ENCODE peak calls at places on chromosome 21, in nine cellular contexts. T is suprapubic skin, A is upper lobe of left lung, E is uterus, J is IMR-90, R is testis, S is K562, F is Peyer's patch, M is A549. C is an unnamed sample.

GRCh38 chr21:44459712-44460440 is 4.6 kb downstream of the LRRC3 start:
- DNase-seq in E (no peak), S (no peak), R (no peak), J (no peak), F (peak; percentile 34), T (no peak), M (no peak), A (peak; percentile 46), C (no peak)

GRCh38 chr21:45525153-45525909 is 16.9 kb downstream of the SLC19A1 start:
- DNase-seq in J (no peak), F (peak; percentile 86), E (peak; percentile 14), T (peak; percentile 76), S (no peak), A (peak; percentile 69), R (peak; percentile 88), M (no peak), C (no peak)

GRCh38 chr21:42554251-42554937 is 40.7 kb downstream of the SLC37A1 start:
- DNase-seq in E (peak; percentile 6), M (no peak), J (no peak), T (peak; percentile 73), S (no peak), R (no peak), A (no peak), F (peak; percentile 35), C (peak; percentile 68)

GRCh38 chr21:44966135-44967081 is 26.6 kb downstream of the SLX9 start:
- DNase-seq in E (peak; percentile 74), S (no peak), J (no peak), T (no peak), F (no peak), R (no peak), M (no peak), A (peak; percentile 86), C (no peak)

GRCh38 chr21:17351766-17352165 is 161.1 kb upstream of the CXADR start:
- DNase-seq in M (no peak), A (no peak), S (no peak), T (no peak), F (no peak), J (no peak), E (no peak), R (no peak), C (no peak)

GRCh38 chr21:36825683-36826082 is 126.8 kb downstream of the SIM2 start:
- DNase-seq in S (no peak), T (no peak), E (no peak), A (no peak), F (no peak), R (no peak), M (no peak), J (no peak), C (no peak)

GRCh38 chr21:14530574-14530973 is 15.5 kb downstream of the SAMSN1 start:
- DNase-seq in F (no peak), R (no peak), S (no peak), M (no peak), E (no peak), T (no peak), A (no peak), J (no peak), C (no peak)

GRCh38 chr21:29265690-29266479 is 32.8 kb upstream of the BACH1 start:
- DNase-seq in T (no peak), S (no peak), M (no peak), R (no peak), J (no peak), A (no peak), F (no peak), E (no peak), C (no peak)

GRCh38 chr21:36887983-36888382 is 78.5 kb downstream of the HLCS start:
- DNase-seq in A (no peak), T (no peak), S (no peak), M (no peak), J (no peak), R (no peak), E (no peak), F (no peak), C (no peak)

GRCh38 chr21:14836950-14837349 is 227.8 kb downstream of the NRIP1 start:
- DNase-seq in A (no peak), E (no peak), M (no peak), R (no peak), S (no peak), T (no peak), F (no peak), J (peak; percentile 59), C (no peak)

GRCh38 chr21:29271927-29272333 is 26.8 kb upstream of the BACH1 start:
- DNase-seq in J (no peak), R (peak; percentile 21), T (no peak), A (no peak), M (no peak), E (no peak), S (no peak), F (no peak), C (no peak)

GRCh38 chr21:45277101-45278045 is 10.3 kb downstream of the POFUT2 start:
- DNase-seq in A (peak; percentile 79), R (no peak), J (no peak), F (no peak), M (no peak), T (peak; percentile 74), E (no peak), S (no peak), C (no peak)

GRCh38 chr21:32190491-32191144 is 88.2 kb downstream of the MIS18A start:
- DNase-seq in A (no peak), M (no peak), S (no peak), R (no peak), J (no peak), E (no peak), F (no peak), T (peak; percentile 34), C (no peak)

GRCh38 chr21:46008893-46009635 is 27.5 kb downstream of the COL6A1 start:
- DNase-seq in J (no peak), S (no peak), R (no peak), F (peak; percentile 39), E (no peak), A (peak; percentile 52), T (no peak), M (no peak), C (no peak)

GRCh38 chr21:41318218-41318617 is 1.6 kb downstream of the FAM3B start:
- DNase-seq in J (no peak), S (no peak), F (peak; percentile 59), R (no peak), T (no peak), E (no peak), M (no peak), A (peak; percentile 22), C (no peak)

GRCh38 chr21:42009018-42009830 is 936 bp downstream of the ZBTB21 start:
- DNase-seq in R (peak; percentile 48), J (peak; percentile 81), E (peak; percentile 50), S (peak; percentile 52), M (peak; percentile 6), A (no peak), F (peak; percentile 81), T (no peak), C (peak; percentile 15)

DNA sequence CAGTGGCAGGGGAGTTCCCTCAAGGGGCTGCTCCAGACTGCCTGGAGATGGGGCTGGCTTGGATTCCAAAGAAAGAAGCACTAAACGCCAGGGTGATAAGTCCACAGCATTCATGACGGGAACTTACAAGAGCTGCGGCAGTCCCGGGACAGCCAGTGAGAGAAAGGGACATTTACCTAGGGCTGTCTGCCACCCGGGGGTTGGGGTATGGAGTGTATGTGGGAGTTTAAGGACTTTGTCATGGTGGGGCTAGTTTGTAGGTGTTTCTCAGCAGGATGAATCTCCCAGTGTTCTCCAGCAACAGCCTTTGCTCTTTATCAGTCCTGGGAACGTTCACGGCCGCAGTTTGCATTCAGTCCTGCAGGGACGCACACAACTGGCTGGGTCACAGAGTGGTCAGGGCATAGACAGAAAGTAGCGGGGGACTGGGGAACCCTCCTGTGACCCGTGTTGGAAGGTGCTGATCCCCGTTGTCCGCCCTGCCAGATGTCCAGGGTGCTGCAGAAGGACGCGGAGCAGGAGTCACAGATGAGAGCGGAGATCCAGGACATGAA is 41.4 kb upstream of the HMGN1 start:
- DNase-seq in F (no peak), E (no peak), S (no peak), T (no peak), M (no peak), J (no peak), R (peak; percentile 39), A (no peak), C (no peak)
- TF ChIP-seq CTCF in F (no peak), E (no peak), S (no peak), T (no peak), M (no peak), J (no peak), R (no peak), A (no peak), C (no peak)

DNA sequence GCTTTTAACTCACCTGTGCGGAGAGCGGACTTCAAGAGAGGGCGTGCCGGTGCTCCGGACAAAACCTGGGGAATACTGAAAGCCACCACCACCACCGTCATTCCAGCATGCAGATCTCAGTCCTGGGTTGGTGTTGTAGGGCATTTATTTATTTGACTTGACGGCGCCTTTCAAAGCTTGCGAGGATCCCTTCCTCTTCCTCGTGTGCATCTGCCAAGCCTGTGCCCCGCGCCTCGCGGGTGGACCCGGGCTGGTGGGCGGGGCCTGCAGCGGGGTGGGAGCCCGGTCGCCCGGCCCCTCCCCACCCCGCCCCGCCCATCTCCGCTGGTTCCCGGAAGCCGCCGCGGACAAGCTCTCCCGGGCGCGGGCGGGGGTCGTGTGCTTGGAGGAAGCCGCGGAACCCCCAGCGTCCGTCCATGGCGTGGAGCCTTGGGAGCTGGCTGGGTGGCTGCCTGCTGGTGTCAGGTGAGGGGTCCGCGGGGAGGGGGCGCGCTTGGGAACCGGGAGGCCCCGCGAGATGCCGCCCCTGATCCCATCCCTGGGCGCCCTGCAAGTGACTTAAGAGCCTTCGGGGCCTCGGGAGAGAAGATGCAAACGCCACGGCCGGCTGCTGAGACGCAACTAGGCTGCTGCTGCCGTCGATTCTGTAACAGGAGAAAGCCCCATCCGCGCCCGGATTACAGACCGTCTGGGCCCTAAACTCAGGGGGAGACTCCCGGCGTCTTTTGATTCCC is at the start of gene IL10RB:
- DNase-seq in E (peak; percentile 67), F (peak; percentile 92), R (peak; percentile 78), A (peak; percentile 96), M (peak; percentile 64), J (peak; percentile 39), T (peak; percentile 84), S (peak; percentile 97), C (peak; percentile 47)
- TF ChIP-seq POLR2A in E (peak; percentile 12), F (peak; percentile 88), R (no peak), A (peak; percentile 84), M (peak; percentile 38), J (peak; percentile 45), T (no peak), S (peak; percentile 75), C (peak; percentile 53)

DNA sequence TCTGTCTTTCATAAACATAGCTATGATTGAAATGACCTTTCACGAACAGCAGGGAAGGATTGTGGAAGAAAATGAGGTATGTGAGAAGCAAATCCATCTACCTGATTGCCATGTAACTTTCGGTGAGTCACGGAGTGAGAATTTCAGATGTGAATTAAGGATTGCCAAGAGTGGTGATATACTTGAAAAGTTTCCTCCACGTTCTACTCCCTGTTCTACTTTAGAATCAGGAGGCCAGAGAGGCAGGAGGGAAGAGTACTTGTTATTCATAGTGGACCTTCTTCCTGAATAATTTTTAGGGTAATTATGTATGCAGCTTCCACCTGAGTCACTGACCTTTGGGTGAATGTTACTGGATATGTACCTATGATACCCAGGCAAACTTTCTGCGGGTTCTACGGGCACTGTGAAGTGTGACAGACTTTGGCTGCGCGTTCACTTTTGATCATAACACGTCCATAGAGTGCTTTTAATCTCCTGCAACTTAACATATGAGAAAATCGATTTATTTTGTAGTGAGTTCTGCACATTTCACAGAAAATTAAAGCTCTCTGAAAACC is 2.6 kb upstream of the KCNE1 start:
- DNase-seq in M (no peak), F (no peak), J (peak; percentile 20), A (no peak), E (no peak), T (no peak), S (no peak), R (no peak), C (no peak)
- H3K4me1 ChIP-seq in M (no peaks in the 10 kb centered on the region), F (no peaks in the 10 kb centered on the region), J (peaks cover 9% of the 10 kb centered on the region), A (peaks cover 20% of the 10 kb centered on the region), E (no peaks in the 10 kb centered on the region), T (peaks cover 3% of the 10 kb centered on the region), S (no peaks in the 10 kb centered on the region), R (no peaks in the 10 kb centered on the region), C (no peaks in the 10 kb centered on the region)

GRCh38 chr21:33634254-33634653 is 7.3 kb downstream of the CRYZL1 start:
- DNase-seq in J (no peak), R (no peak), E (no peak), T (no peak), S (no peak), F (no peak), A (no peak), M (no peak), C (no peak)
- TF ChIP-seq CTCF in J (no peak), R (no peak), E (no peak), T (no peak), S (no peak), F (no peak), A (no peak), M (no peak), C (no peak)

C was measured in gastrocnemius medialis.